ENCODE peak calls at places on chromosomes 4 and X, in seven cellular contexts. I, R, F, K, G, L and S are unnamed samples.
A peak's percentile ranks its signal among the peaks of the same experiment; 100 is the strongest.

GRCh38 chrX:112147206-112147605 is 64.6 kb upstream of the TRPC5 start:
- DNase-seq in I (peak; percentile 2), R (no peak), F (no peak), K (peak; percentile 29), G (peak; percentile 30), L (no peak), S (no peak)

GRCh38 chr4:70721747-70722146 is at the start of gene RUFY3:
- DNase-seq in I (no peak), R (no peak), F (no peak), K (peak; percentile 98), G (no peak), L (peak; percentile 59), S (peak; percentile 96)

GRCh38 chr4:118911162-118911791 is 22.6 kb downstream of the SYNPO2 start:
- DNase-seq in I (no peak), R (no peak), F (no peak), K (peak; percentile 78), G (no peak), L (no peak), S (peak; percentile 87)

GRCh38 chrX:100643212-100643611 is 787 bp upstream of the SRPX2 start:
- DNase-seq in I (no peak), R (no peak), F (no peak), K (no peak), G (no peak), L (no peak), S (no peak)

GRCh38 chrX:112163916-112164315 is 81.3 kb upstream of the TRPC5 start:
- DNase-seq in I (no peak), R (no peak), F (no peak), K (peak; percentile 49), G (no peak), L (no peak), S (no peak)

GRCh38 chr4:4651811-4652609 is 110.2 kb upstream of the STX18 start:
- DNase-seq in I (no peak), R (no peak), F (no peak), K (no peak), G (no peak), L (no peak), S (no peak)

GRCh38 chr4:15649914-15650545 is 5.1 kb downstream of the FBXL5 start:
- DNase-seq in I (peak; percentile 33), R (peak; percentile 23), F (no peak), K (peak; percentile 63), G (peak; percentile 5), L (peak; percentile 43), S (peak; percentile 29)

GRCh38 chrX:31609130-31609529 is 537.3 kb upstream of the FTHL17 start:
- DNase-seq in I (no peak), R (no peak), F (no peak), K (peak; percentile 91), G (no peak), L (no peak), S (peak; percentile 72)

GRCh38 chrX:33175201-33175600 is 36.1 kb downstream of the DMD start:
- DNase-seq in I (no peak), R (no peak), F (no peak), K (no peak), G (no peak), L (no peak), S (no peak)

GRCh38 chrX:46737462-46737861 is 21.5 kb downstream of the SLC9A7 start:
- DNase-seq in I (no peak), R (no peak), F (no peak), K (peak; percentile 73), G (no peak), L (no peak), S (no peak)

GRCh38 chr4:178293601-178294000 is 851.4 kb upstream of the AGA start:
- DNase-seq in I (no peak), R (no peak), F (no peak), K (no peak), G (no peak), L (no peak), S (no peak)

GRCh38 chrX:20571611-20572010 is 304.9 kb upstream of the RPS6KA3 start:
- DNase-seq in I (no peak), R (no peak), F (no peak), K (peak; percentile 2), G (no peak), L (no peak), S (peak; percentile 4)

GRCh38 chr4:8916251-8916913 is 44.7 kb upstream of the HMX1 start:
- DNase-seq in I (no peak), R (no peak), F (no peak), K (no peak), G (no peak), L (peak; percentile 5), S (no peak)

GRCh38 chr4:89111833-89112563 is 665 bp downstream of the TIGD2 start:
- DNase-seq in I (peak; percentile 25), R (no peak), F (no peak), K (peak; percentile 95), G (no peak), L (no peak), S (peak; percentile 94)

GRCh38 chr4:81166431-81166830 is 48.6 kb downstream of the PRKG2 start:
- DNase-seq in I (no peak), R (no peak), F (no peak), K (no peak), G (no peak), L (no peak), S (peak; percentile 68)

GRCh38 chr4:8101213-8101781 is 57.3 kb downstream of the ABLIM2 start:
- DNase-seq in I (no peak), R (no peak), F (no peak), K (no peak), G (no peak), L (no peak), S (peak; percentile 28)

GRCh38 chr4:32985256-32985655 is 2265.1 kb downstream of the PCDH7 start:
- DNase-seq in I (no peak), R (no peak), F (no peak), K (no peak), G (no peak), L (no peak), S (peak; percentile 62)

GRCh38 chr4:153402366-153402765 is 57.9 kb downstream of the MND1 start:
- DNase-seq in I (no peak), R (no peak), F (no peak), K (no peak), G (no peak), L (no peak), S (no peak)

GRCh38 chr4:177109769-177110168 is 199.9 kb upstream of the NEIL3 start:
- DNase-seq in I (no peak), R (no peak), F (no peak), K (no peak), G (no peak), L (no peak), S (no peak)

GRCh38 chrX:110204986-110205385 is 112.9 kb downstream of the AMMECR1 start:
- DNase-seq in I (no peak), R (no peak), F (no peak), K (peak; percentile 80), G (no peak), L (no peak), S (peak; percentile 71)

GRCh38 chrX:45011131-45011530 is 138.1 kb downstream of the KDM6A start:
- DNase-seq in I (peak; percentile 25), R (no peak), F (no peak), K (peak; percentile 68), G (no peak), L (no peak), S (peak; percentile 57)

GRCh38 chrX:153384390-153384789 is 16.8 kb downstream of the PNMA6E start:
- DNase-seq in I (no peak), R (no peak), F (no peak), K (no peak), G (no peak), L (no peak), S (no peak)

GRCh38 chrX:39972340-39972739 is 125.4 kb downstream of the BCOR start:
- DNase-seq in I (no peak), R (no peak), F (no peak), K (peak; percentile 53), G (no peak), L (no peak), S (peak; percentile 54)

DNA sequence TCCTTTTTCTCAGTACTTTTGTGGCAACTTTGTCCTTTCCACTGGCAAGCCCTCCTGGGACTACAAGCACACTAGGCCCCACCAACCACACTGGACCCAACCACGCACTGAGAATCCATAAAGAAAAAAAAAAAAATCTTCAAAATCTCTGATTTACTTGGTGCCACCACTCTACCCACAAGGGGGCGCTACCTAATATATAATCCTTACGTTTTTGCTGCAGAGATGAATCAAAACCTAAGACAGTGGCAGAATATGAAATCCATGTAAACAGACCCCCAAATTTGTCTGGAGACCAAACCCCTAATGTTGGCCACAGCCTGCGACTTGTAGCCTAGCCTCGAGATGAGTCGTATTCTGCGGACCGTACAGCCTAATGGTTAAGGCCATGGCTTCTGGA is 63.5 kb upstream of the ARHGAP36 start:
- DNase-seq in I (peak; percentile 16), R (no peak), F (no peak), K (peak; percentile 2), G (peak; percentile 65), L (no peak), S (peak; percentile 7)
- TF ChIP-seq CTCF in I (peak; percentile 45), R (no peak), F (peak; percentile 24), K (peak; percentile 42), G (peak; percentile 79), L (no peak), S (peak; percentile 31)

DNA sequence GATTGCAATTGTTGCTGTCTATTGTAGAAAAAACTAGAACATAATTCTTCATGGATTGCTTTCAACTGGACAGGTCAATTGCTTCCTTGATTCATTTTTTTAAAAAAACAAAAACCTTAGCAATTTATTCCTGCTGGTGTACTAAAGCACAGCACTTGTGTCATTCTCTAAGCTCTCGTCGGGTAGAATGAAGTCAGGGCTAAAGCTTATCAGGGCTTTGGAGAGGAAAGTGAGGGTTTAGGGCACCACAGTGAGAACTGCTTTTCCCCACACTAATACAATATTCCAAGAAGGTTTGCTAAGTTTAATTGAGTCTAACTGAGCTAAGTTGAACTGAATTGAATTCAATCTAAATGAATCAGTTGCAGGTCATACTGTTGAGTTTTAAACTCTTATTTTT is 76.4 kb upstream of the TLR3 start:
- DNase-seq in I (no peak), R (no peak), F (no peak), K (no peak), G (no peak), L (no peak), S (no peak)
- TF ChIP-seq CTCF in I (no peak), R (no peak), F (no peak), K (no peak), G (no peak), L (no peak), S (no peak)

GRCh38 chr4:101239685-101240084 is 107.6 kb downstream of the PPP3CA start:
- DNase-seq in I (no peak), R (no peak), F (no peak), K (peak; percentile 26), G (no peak), L (no peak), S (no peak)
- TF ChIP-seq CTCF in I (no peak), R (no peak), F (no peak), K (no peak), G (no peak), L (no peak), S (no peak)

DNA sequence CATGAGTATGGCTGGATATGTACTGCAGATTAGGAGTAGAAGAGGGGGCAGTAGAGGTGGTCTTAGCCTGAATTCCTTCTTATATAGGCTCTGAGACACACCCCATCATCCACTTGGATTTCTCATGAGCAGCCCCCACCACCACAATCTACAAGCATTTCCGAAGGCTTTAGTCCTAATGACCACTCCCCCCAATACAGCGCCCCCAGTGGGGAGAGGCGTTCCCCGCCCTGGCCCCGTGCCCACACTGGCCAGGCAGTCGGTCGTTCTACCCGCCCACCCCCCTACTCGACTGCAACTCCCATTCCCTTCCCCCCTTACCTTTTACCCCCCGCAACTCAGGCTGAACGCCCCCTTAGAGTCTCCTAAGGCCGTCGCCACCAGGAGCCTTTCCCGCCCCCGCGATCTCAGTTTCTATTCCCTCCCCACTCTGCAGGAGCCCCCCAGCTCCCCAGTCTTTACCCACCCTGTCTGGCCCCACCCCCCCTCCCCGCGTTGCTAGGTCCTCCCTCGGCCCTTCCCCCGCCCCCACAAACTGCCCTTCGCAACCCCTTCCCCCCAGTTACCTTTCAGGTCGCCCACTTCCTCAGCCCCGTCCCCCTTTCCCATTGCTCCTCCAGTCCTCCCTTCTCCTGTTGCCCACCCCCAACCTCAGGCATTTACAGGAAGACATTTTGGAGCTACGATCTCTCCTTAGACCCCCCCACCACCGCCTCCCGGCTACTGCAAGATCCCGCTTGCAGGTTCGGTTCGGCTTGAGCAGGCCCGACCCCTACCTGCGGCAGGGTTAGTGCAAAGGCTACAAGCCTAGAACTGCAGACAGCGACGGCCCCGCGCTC is 468 bp downstream of the ZMYM3 start:
- DNase-seq in I (peak; percentile 47), R (peak; percentile 15), F (no peak), K (peak; percentile 13), G (peak; percentile 37), L (no peak), S (peak; percentile 64)
- TF ChIP-seq CTCF in I (peak; percentile 43), R (no peak), F (peak; percentile 25), K (peak; percentile 47), G (peak; percentile 58), L (peak; percentile 33), S (peak; percentile 52)